ENCODE peak calls at places on chromosomes 4 and X, in six cellular contexts. X, P, Q, C, M and R are unnamed samples. For H3K27me3, the result is how much of the 10 kb centered on the place peaks cover.

GRCh38 chrX:108250654-108251579 is 159.3 kb downstream of the ATG4A start:
- DNase-seq in X (no peak), P (no peak), Q (peak), C (no peak), M (no peak), R (peak)

GRCh38 chr4:78954048-78954666 is 14.9 kb upstream of the PAQR3 start:
- DNase-seq in X (peak), P (no peak), Q (no peak), C (peak), M (peak), R (no peak)

GRCh38 chr4:37717575-37717974 is 31.4 kb upstream of the RELL1 start:
- DNase-seq in X (no peak), P (no peak), Q (no peak), C (no peak), M (peak), R (no peak)

GRCh38 chr4:89586864-89587263 is 250.1 kb downstream of the SNCA start:
- DNase-seq in X (no peak), P (no peak), Q (no peak), C (no peak), M (peak), R (no peak)

GRCh38 chrX:103330601-103331397 is 760 bp downstream of the TCEAL7 start:
- DNase-seq in X (no peak), P (no peak), Q (no peak), C (no peak), M (no peak), R (no peak)

GRCh38 chrX:152896450-152896849 is 1.4 kb upstream of the ZNF185 start:
- DNase-seq in X (no peak), P (no peak), Q (no peak), C (no peak), M (peak), R (no peak)

GRCh38 chrX:44183329-44183728 is 160.1 kb downstream of the EFHC2 start:
- DNase-seq in X (no peak), P (no peak), Q (no peak), C (no peak), M (peak), R (no peak)

GRCh38 chr4:182418054-182418734 is 175.0 kb downstream of the TENM3 start:
- DNase-seq in X (no peak), P (no peak), Q (no peak), C (no peak), M (no peak), R (no peak)

GRCh38 chr4:135966936-135967335 is 1565.4 kb downstream of the PCDH18 start:
- DNase-seq in X (no peak), P (no peak), Q (no peak), C (no peak), M (no peak), R (no peak)

GRCh38 chr4:111641813-111642579 is 503.3 kb upstream of the FAM241A start:
- DNase-seq in X (peak), P (no peak), Q (peak), C (peak), M (peak), R (no peak)

GRCh38 chrX:150361777-150362351 is 1.3 kb upstream of the MAMLD1 start:
- DNase-seq in X (no peak), P (no peak), Q (no peak), C (peak), M (peak), R (no peak)

GRCh38 chr4:998096-998691 is 5.0 kb upstream of the SLC26A1 start:
- DNase-seq in X (no peak), P (no peak), Q (no peak), C (peak), M (no peak), R (no peak)

GRCh38 chr4:100129774-100130173 is 60.5 kb downstream of the DDIT4L start:
- DNase-seq in X (no peak), P (no peak), Q (no peak), C (no peak), M (no peak), R (no peak)

GRCh38 chr4:120749445-120750151 is 172.9 kb downstream of the PRDM5 start:
- DNase-seq in X (no peak), P (no peak), Q (no peak), C (no peak), M (no peak), R (no peak)

GRCh38 chr4:183905081-183905592 is at the start of gene STOX2:
- DNase-seq in X (peak), P (peak), Q (peak), C (peak), M (peak), R (peak)

GRCh38 chrX:140346711-140347110 is 158.2 kb downstream of the SOX3 start:
- DNase-seq in X (no peak), P (no peak), Q (no peak), C (no peak), M (no peak), R (no peak)

GRCh38 chrX:140343226-140343873 is 161.5 kb downstream of the SOX3 start:
- DNase-seq in X (no peak), P (no peak), Q (no peak), C (no peak), M (peak), R (no peak)

GRCh38 chrX:140337263-140337662 is 167.6 kb downstream of the SOX3 start:
- DNase-seq in X (no peak), P (no peak), Q (no peak), C (no peak), M (no peak), R (no peak)

DNA sequence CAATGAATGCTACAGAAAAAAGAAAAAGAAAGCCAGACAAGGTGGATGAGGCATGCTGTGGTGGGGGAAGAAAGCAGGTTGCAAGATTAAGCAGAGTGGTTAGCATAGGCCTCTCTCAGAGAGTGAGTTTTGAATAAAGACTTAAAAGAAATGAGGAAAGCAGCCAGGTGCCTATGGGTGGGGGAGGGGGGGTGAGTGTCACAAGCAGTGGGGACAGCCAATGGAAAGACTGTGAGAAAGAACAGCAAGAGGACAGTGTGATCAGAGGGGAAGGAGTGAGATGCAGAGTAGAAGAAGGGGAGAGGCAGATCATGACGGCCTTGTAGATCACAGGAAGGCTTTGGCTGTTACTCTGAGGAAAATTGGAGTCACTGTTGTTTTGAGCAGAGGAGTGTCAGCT is 162.5 kb downstream of the SOX3 start:
- DNase-seq in X (no peak), P (no peak), Q (no peak), C (no peak), M (no peak), R (no peak)
- H3K27me3 ChIP-seq in X (under half), P (under half), Q (under half), C (under half), M (under half), R (under half)

GRCh38 chrX:85003655-85004244 is at the start of gene APOOL:
- DNase-seq in X (peak), P (peak), Q (peak), C (peak), M (peak), R (peak)
- H3K27ac ChIP-seq in X (peak), P (peak), Q (peak), C (peak), M (peak), R (peak)

GRCh38 chrX:66039916-66040315 is at the start of gene VSIG4:
- DNase-seq in X (no peak), P (peak), Q (no peak), C (no peak), M (no peak), R (peak)
- H3K4me3 ChIP-seq in X (no peak), P (no peak), Q (no peak), C (no peak), M (no peak), R (peak)

GRCh38 chrX:40003982-40004535 is 93.7 kb downstream of the BCOR start:
- DNase-seq in X (no peak), P (no peak), Q (no peak), C (no peak), M (no peak), R (no peak)
- H3K27me3 ChIP-seq in X (under half), P (under half), Q (under half), C (under half), M (under half), R (under half)

DNA sequence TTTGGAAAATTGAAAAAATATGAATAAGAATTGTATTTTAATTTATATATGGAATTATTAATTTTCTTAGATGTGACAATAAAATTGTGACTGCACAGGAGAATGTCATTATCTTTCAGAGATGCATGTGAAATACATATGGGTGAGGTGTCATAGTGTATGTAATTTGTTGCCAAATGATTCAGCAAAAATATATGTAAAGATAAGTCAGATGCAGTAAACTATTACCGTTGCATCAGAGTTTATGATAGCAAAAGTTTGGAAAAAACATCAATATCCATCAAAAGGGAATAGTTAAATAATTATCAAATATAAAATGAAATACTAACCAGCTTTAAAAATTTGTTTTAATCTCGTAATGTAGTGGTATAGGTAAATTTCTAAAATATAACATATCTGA is 10.4 kb upstream of the SLC7A11 start:
- DNase-seq in X (no peak), P (no peak), Q (no peak), C (no peak), M (peak), R (no peak)
- H3K27ac ChIP-seq in X (no peak), P (no peak), Q (no peak), C (no peak), M (no peak), R (no peak)

GRCh38 chr4:139977838-139978604 is 176.0 kb downstream of the MAML3 start:
- DNase-seq in X (no peak), P (no peak), Q (no peak), C (no peak), M (no peak), R (no peak)
- H3K4me3 ChIP-seq in X (no peak), P (no peak), Q (no peak), C (no peak), M (no peak), R (no peak)

GRCh38 chrX:132395645-132396044 is 93.2 kb downstream of the MBNL3 start:
- DNase-seq in X (no peak), P (no peak), Q (no peak), C (no peak), M (no peak), R (no peak)
- H3K27me3 ChIP-seq in X (under half), P (under half), Q (under half), C (under half), M (under half), R (under half)

GRCh38 chr4:185589067-185589844 is 53.9 kb upstream of the PDLIM3 start:
- DNase-seq in X (no peak), P (no peak), Q (no peak), C (no peak), M (no peak), R (no peak)

GRCh38 chr4:185590982-185591381 is 55.7 kb upstream of the PDLIM3 start:
- DNase-seq in X (no peak), P (no peak), Q (no peak), C (no peak), M (no peak), R (no peak)

GRCh38 chr4:185592438-185592837 is 57.1 kb upstream of the PDLIM3 start:
- DNase-seq in X (no peak), P (no peak), Q (no peak), C (no peak), M (no peak), R (no peak)

GRCh38 chr4:185592845-185593488 is 57.7 kb upstream of the PDLIM3 start:
- DNase-seq in X (no peak), P (no peak), Q (no peak), C (no peak), M (no peak), R (no peak)

GRCh38 chr4:185591679-185592141 is 56.4 kb upstream of the PDLIM3 start:
- DNase-seq in X (peak), P (no peak), Q (no peak), C (no peak), M (peak), R (no peak)
- H3K27ac ChIP-seq in X (peak), P (no peak), Q (peak), C (no peak), M (no peak), R (peak)

GRCh38 chr4:159358226-159358625 is 255.3 kb downstream of the RAPGEF2 start:
- DNase-seq in X (no peak), P (no peak), Q (no peak), C (no peak), M (peak), R (no peak)
- H3K4me3 ChIP-seq in X (no peak), P (no peak), Q (no peak), C (no peak), M (no peak), R (no peak)